ENCODE peak calls at places on chromosomes 1 and 21, in five cellular contexts. G is CD8-positive, alpha-beta T cell; V is lower lobe of right lung; H is right lobe of liver; C is upper lobe of left lung. F is an unnamed sample.

GRCh38 chr1:180167021-180167701 is 12.5 kb downstream of the QSOX1 start:
- ATAC-seq in C (no peak), G (no peak), V (no peak), H (peak; percentile 6), F (peak; percentile 53)

GRCh38 chr1:6222644-6223043 is 13.1 kb downstream of the ICMT start:
- ATAC-seq in H (peak; percentile 39), G (no peak), C (no peak), V (peak; percentile 6), F (peak; percentile 41)

GRCh38 chr21:16838330-16838729 is 674.5 kb upstream of the CXADR start:
- ATAC-seq in H (no peak), C (no peak), V (no peak), G (no peak), F (peak; percentile 39)

GRCh38 chr1:164716992-164717703 is 158.2 kb downstream of the PBX1 start:
- ATAC-seq in G (no peak), V (peak; percentile 71), C (no peak), H (no peak), F (no peak)

GRCh38 chr1:176566004-176566975 is 103.3 kb downstream of the PAPPA2 start:
- ATAC-seq in G (no peak), V (no peak), C (no peak), H (no peak), F (no peak)

GRCh38 chr1:179217943-179218507 is 11.5 kb downstream of the ABL2 start:
- ATAC-seq in C (no peak), H (peak; percentile 72), V (peak; percentile 55), G (no peak), F (peak; percentile 68)

GRCh38 chr21:17726047-17726446 is 93.1 kb downstream of the C21orf91 start:
- ATAC-seq in G (no peak), C (no peak), H (no peak), V (no peak), F (no peak)

GRCh38 chr1:78333426-78334012 is 157.3 kb upstream of the PTGFR start:
- ATAC-seq in V (peak; percentile 64), H (peak; percentile 88), C (no peak), G (no peak), F (peak; percentile 58)

GRCh38 chr1:228089520-228090380 is 7.2 kb downstream of the ARF1 start:
- ATAC-seq in G (no peak), V (peak; percentile 52), C (peak; percentile 20), H (no peak), F (no peak)

GRCh38 chr21:10575311-10575667 is 53.9 kb downstream of the TPTE start:
- ATAC-seq in C (peak; percentile 23), G (no peak), H (no peak), V (peak; percentile 31), F (no peak)

GRCh38 chr1:28450561-28450960 is 55.3 kb upstream of the RCC1 start:
- ATAC-seq in H (no peak), C (no peak), G (no peak), V (no peak), F (no peak)

GRCh38 chr1:239250353-239251035 is 135.9 kb upstream of the CHRM3 start:
- ATAC-seq in H (no peak), C (no peak), V (no peak), G (no peak), F (no peak)

GRCh38 chr1:110084226-110085078 is 14.0 kb upstream of the ALX3 start:
- ATAC-seq in V (peak; percentile 85), H (peak; percentile 74), G (peak; percentile 53), C (peak; percentile 32), F (peak; percentile 80)
- H3K4me3 ChIP-seq in V (peak overlapping the region; percentile 75), H (peak overlapping the region; percentile 58), G (peak overlapping the region; percentile 52), C (peak overlapping the region; percentile 24), F (peak overlapping the region; percentile 74)

GRCh38 chr1:21337931-21338567 is 47.8 kb upstream of the ECE1 start:
- ATAC-seq in H (peak; percentile 72), G (no peak), C (peak; percentile 77), V (peak; percentile 80), F (peak; percentile 89)

GRCh38 chr1:21340230-21340564 is 49.9 kb upstream of the ECE1 start:
- ATAC-seq in V (no peak), H (no peak), C (no peak), G (no peak), F (no peak)

GRCh38 chr1:21337459-21337930 is 47.2 kb upstream of the ECE1 start:
- ATAC-seq in V (no peak), C (no peak), G (no peak), H (no peak), F (no peak)

GRCh38 chr1:21339402-21340229 is 49.4 kb upstream of the ECE1 start:
- ATAC-seq in H (no peak), V (no peak), C (no peak), G (no peak), F (no peak)

GRCh38 chr1:21338568-21339401 is 48.5 kb upstream of the ECE1 start:
- ATAC-seq in C (no peak), V (peak; percentile 18), G (no peak), H (peak; percentile 73), F (peak; percentile 70)
- H3K4me1 ChIP-seq in C (peaks cover 86% of the 10 kb centered on the region), V (peaks cover 97% of the 10 kb centered on the region), G (peaks cover 93% of the 10 kb centered on the region), H (peaks cover 89% of the 10 kb centered on the region), F (peaks cover 100% of the 10 kb centered on the region)

GRCh38 chr1:110916669-110917306 is 43.8 kb downstream of the CD53 start:
- ATAC-seq in G (peak; percentile 69), C (no peak), V (no peak), H (no peak), F (no peak)
- H3K4me3 ChIP-seq in G (no peak overlapping the region), C (no peak overlapping the region), V (no peak overlapping the region), H (no peak overlapping the region), F (no peak overlapping the region)

GRCh38 chr1:83581747-83582146 is 417.2 kb downstream of the TTLL7 start:
- ATAC-seq in C (no peak), H (no peak), V (no peak), G (no peak), F (no peak)
- H3K4me1 ChIP-seq in C (no peaks in the 10 kb centered on the region), H (no peaks in the 10 kb centered on the region), V (no peaks in the 10 kb centered on the region), G (no peaks in the 10 kb centered on the region), F (no peaks in the 10 kb centered on the region)

GRCh38 chr1:58162952-58163550 is 383.5 kb downstream of the OMA1 start:
- ATAC-seq in H (peak; percentile 98), V (peak; percentile 87), C (peak; percentile 71), G (no peak), F (peak; percentile 77)
- H3K4me3 ChIP-seq in H (no peak overlapping the region), V (no peak overlapping the region), C (no peak overlapping the region), G (no peak overlapping the region), F (no peak overlapping the region)

GRCh38 chr1:154974086-154974807 is at the start of gene CKS1B:
- ATAC-seq in H (peak; percentile 78), C (peak; percentile 95), V (peak; percentile 93), G (peak; percentile 86), F (peak; percentile 88)
- H3K4me1 ChIP-seq in H (peaks cover 25% of the 10 kb centered on the region), C (peaks cover 49% of the 10 kb centered on the region), V (peaks cover 52% of the 10 kb centered on the region), G (peaks cover 23% of the 10 kb centered on the region), F (peaks cover 30% of the 10 kb centered on the region)

DNA sequence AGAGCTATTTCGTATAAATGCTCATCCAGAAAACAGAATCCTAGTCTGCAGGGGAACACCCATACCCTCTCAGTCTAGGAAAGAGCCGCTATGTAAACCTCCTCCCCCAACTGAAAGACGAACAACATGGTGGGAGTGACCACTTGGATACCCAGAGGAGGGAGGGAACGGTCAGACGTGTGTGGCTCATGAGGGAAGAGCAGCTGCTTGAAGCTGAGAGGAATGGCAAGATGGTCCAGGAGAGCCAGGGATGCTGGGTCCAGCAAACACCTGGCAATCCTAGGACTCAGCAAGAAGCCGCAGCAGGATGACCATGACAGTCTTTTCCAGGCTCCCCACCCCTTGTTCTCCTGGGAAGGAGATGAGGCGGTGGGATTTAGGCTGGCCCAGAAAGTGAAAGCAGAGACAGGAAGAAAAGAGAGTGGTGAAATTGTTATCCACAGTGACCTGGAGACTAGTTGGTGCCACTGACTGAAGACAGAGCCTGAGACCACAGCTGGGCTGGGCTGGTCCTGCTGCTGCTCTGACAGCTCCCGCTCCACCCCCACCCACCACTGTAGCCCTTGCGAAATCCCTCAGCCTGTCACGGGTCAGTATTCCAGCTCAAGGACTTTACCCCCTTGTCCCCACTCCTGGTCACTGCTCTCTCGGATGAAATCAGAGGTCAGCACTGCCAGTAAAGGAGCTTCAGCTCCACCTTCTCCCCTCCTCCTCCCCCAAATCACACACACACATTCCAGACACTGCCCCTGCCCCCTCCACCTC is 3.6 kb downstream of the CERS2 start:
- ATAC-seq in H (peak; percentile 79), V (peak; percentile 83), G (no peak), C (peak; percentile 86), F (peak; percentile 81)
- H3K4me3 ChIP-seq in H (peak overlapping the region; percentile 28), V (peak overlapping the region; percentile 29), G (no peak overlapping the region), C (no peak overlapping the region), F (peak overlapping the region; percentile 93)

GRCh38 chr1:3330771-3331245 is 123.7 kb upstream of the ARHGEF16 start:
- ATAC-seq in V (no peak), H (no peak), G (no peak), C (no peak), F (no peak)

GRCh38 chr1:3333903-3334302 is 120.6 kb upstream of the ARHGEF16 start:
- ATAC-seq in C (no peak), H (peak; percentile 30), G (no peak), V (no peak), F (no peak)

GRCh38 chr1:3334366-3334765 is 120.1 kb upstream of the ARHGEF16 start:
- ATAC-seq in H (no peak), C (no peak), V (no peak), G (no peak), F (no peak)

GRCh38 chr1:3331564-3331963 is 122.9 kb upstream of the ARHGEF16 start:
- ATAC-seq in V (no peak), C (no peak), H (no peak), G (no peak), F (no peak)

GRCh38 chr1:3332662-3333061 is 121.8 kb upstream of the ARHGEF16 start:
- ATAC-seq in C (no peak), G (no peak), H (no peak), V (no peak), F (no peak)
- H3K4me1 ChIP-seq in C (peaks cover 16% of the 10 kb centered on the region), G (no peaks in the 10 kb centered on the region), H (no peaks in the 10 kb centered on the region), V (no peaks in the 10 kb centered on the region), F (no peaks in the 10 kb centered on the region)

GRCh38 chr21:33021667-33022066 is 4.1 kb upstream of the OLIG2 start:
- ATAC-seq in H (no peak), V (no peak), G (no peak), C (no peak), F (no peak)

GRCh38 chr21:33019885-33020557 is 5.7 kb upstream of the OLIG2 start:
- ATAC-seq in V (peak; percentile 9), H (peak; percentile 10), G (no peak), C (no peak), F (no peak)

GRCh38 chr21:33019516-33019884 is 6.2 kb upstream of the OLIG2 start:
- ATAC-seq in G (no peak), V (no peak), C (no peak), H (no peak), F (no peak)

GRCh38 chr21:33021150-33021549 is 4.6 kb upstream of the OLIG2 start:
- ATAC-seq in C (no peak), G (no peak), H (no peak), V (no peak), F (no peak)

GRCh38 chr21:33020558-33021100 is 5.1 kb upstream of the OLIG2 start:
- ATAC-seq in H (no peak), V (no peak), G (no peak), C (no peak), F (no peak)
- H3K4me3 ChIP-seq in H (no peak overlapping the region), V (no peak overlapping the region), G (peak overlapping the region; percentile 50), C (no peak overlapping the region), F (no peak overlapping the region)

F was measured in gastroesophageal sphincter.